ENCODE peak calls at places on chromosomes 12 and 14, in four cellular contexts. Z is kidney epithelial cell, S is PC-3, V is thyroid gland. K is an unnamed sample.

GRCh38 chr14:101224356-101225115 is 321.0 kb upstream of the RTL1 start:
- DNase-seq in V (no peak), S (no peak), Z (no peak), K (no peak)

GRCh38 chr12:1760566-1761382 is 59.6 kb upstream of the LRTM2 start:
- DNase-seq in S (no peak), Z (peak; percentile 82), V (no peak), K (no peak)

GRCh38 chr14:95098984-95099599 is 58.2 kb downstream of the DICER1 start:
- DNase-seq in Z (no peak), S (peak; percentile 65), V (peak; percentile 78), K (peak; percentile 17)

GRCh38 chr14:65453807-65454480 is 41.4 kb downstream of the FUT8 start:
- DNase-seq in Z (no peak), S (no peak), V (no peak), K (no peak)

GRCh38 chr14:98474900-98475299 is 797.1 kb downstream of the BCL11B start:
- DNase-seq in Z (no peak), V (no peak), S (no peak), K (no peak)

GRCh38 chr12:116456307-116456641 is 102.9 kb upstream of the MAP1LC3B2 start:
- DNase-seq in S (no peak), Z (no peak), V (no peak), K (no peak)

GRCh38 chr12:42450248-42450647 is 124.3 kb downstream of the PPHLN1 start:
- DNase-seq in V (no peak), S (peak; percentile 4), Z (no peak), K (no peak)

GRCh38 chr14:70889555-70889954 is 17.7 kb upstream of the PCNX1 start:
- DNase-seq in S (no peak), Z (no peak), V (no peak), K (no peak)

GRCh38 chr14:39368261-39368959 is 63.8 kb downstream of the FBXO33 start:
- DNase-seq in V (peak; percentile 74), S (peak; percentile 78), Z (no peak), K (peak; percentile 40)

GRCh38 chr14:78593949-78594348 is 423.8 kb downstream of the NRXN3 start:
- DNase-seq in Z (no peak), V (no peak), S (no peak), K (no peak)

GRCh38 chr14:32933943-32934890 is 4.5 kb upstream of the NPAS3 start:
- DNase-seq in S (peak; percentile 20), V (peak; percentile 30), Z (no peak), K (no peak)

GRCh38 chr12:118206107-118206412 is 70.1 kb downstream of the PEBP1 start:
- DNase-seq in V (no peak), S (no peak), Z (no peak), K (no peak)

GRCh38 chr12:63991036-63991547 is 146.6 kb downstream of the SRGAP1 start:
- DNase-seq in V (no peak), Z (no peak), S (no peak), K (no peak)

GRCh38 chr12:63150255-63151060 is 543 bp downstream of the AVPR1A start:
- DNase-seq in S (no peak), Z (no peak), V (peak; percentile 45), K (no peak)

GRCh38 chr14:69107407-69108003 is 45.4 kb downstream of the DCAF5 start:
- DNase-seq in Z (no peak), V (peak; percentile 48), S (peak; percentile 85), K (no peak)

GRCh38 chr14:29521526-29522137 is 406.0 kb downstream of the PRKD1 start:
- DNase-seq in V (no peak), S (peak; percentile 51), Z (no peak), K (no peak)

GRCh38 chr12:8078916-8079315 is 3.2 kb upstream of the NECAP1 start:
- DNase-seq in S (no peak), V (no peak), Z (no peak), K (no peak)

GRCh38 chr14:81427348-81428058 is 27.4 kb upstream of the STON2 start:
- DNase-seq in V (no peak), S (peak; percentile 11), Z (no peak), K (no peak)

GRCh38 chr14:51780006-51780692 is 80.3 kb upstream of the GNG2 start:
- DNase-seq in V (peak; percentile 78), Z (no peak), S (peak; percentile 85), K (no peak)
- H3K4me3 ChIP-seq in V (no peak overlapping the region), Z (no peak overlapping the region), S (peak overlapping the region; percentile 41), K (no peak overlapping the region)

DNA sequence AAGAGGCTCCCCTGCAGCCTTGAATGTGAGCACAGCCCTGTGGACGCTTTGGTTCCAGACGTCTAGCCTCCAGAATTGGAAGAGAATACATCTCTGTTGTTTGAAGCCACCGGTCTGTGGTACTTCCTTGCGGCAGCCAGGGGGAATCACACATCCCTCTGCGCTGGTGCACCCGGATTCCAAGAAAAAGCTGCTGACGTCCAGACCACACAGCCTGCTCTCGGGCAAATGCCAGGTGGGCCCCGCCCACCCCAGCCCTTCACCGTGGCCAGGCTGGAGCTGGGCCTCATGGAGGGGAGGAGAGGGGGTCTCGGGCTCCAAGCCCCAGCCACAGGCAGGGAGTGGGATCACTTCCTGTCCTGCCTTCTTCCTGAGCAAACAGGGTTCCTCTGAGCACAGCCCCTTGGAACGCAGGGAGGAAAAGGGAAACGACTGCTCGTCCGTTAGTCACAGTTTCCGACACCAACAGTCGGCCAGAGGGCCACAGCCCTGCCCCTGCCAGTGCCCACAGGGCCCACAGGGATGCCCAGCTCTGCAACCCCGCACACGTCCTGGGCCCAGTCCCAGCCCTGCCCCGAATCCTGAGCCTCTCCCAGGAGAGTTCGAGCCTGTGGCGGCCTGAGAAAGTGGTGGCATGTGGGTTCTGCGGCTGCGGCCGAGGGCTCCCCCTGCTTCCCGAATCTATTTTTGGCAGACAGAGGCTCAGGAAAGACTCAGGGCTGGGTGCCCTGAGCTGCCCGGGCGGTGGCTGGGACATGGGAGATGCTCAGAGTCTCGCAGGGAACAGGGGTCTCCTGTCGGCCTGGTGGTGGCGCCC is 85.3 kb downstream of the RFLNA start:
- DNase-seq in Z (no peak), V (no peak), S (peak; percentile 97), K (no peak)
- TF ChIP-seq CTCF in Z (peak; percentile 43), V (peak; percentile 15), S (peak; percentile 51), K (peak; percentile 64)

DNA sequence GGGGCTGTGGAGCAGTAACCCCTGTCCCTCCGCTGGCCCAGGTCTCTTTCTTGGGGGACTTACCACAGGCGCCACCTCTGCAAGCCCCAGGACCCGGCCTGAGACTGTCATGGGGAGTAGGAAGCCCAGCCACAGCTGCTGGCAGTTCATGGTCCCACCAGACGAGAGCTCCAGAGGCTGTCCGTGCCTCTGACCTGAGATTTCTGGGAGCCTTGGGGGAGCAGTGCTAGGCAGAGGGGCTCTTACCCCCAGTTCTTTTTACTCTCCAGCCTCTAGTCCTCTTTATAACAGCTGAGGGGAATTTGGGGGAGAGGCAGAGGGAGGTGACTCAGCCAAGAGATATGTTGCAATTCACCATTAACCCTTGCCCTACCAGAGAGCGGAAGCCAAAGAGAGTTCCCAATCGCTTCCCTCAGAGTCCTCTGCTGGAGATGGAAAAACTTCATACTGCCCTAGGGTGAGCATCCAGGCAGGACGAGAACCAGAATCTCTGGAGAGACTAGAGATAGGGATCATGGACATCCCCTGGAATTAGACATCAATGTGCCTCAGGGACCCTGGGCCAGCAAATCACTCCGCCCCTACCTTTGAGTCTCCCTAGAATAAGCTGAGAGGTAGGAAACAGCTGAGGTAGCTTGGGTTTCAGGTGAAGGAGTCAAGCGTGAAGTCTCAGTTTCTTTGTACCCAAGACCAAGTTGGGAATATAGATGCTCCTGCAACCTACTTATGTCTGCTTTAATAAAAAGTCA is at the start of gene MMP19:
- DNase-seq in Z (no peak), V (no peak), S (peak; percentile 55), K (peak; percentile 24)
- H3K4me3 ChIP-seq in Z (no peak within 1 kb of the TSS), V (no peak within 1 kb of the TSS), S (no peak within 1 kb of the TSS), K (peak within 1 kb of the TSS; percentile 67)

DNA sequence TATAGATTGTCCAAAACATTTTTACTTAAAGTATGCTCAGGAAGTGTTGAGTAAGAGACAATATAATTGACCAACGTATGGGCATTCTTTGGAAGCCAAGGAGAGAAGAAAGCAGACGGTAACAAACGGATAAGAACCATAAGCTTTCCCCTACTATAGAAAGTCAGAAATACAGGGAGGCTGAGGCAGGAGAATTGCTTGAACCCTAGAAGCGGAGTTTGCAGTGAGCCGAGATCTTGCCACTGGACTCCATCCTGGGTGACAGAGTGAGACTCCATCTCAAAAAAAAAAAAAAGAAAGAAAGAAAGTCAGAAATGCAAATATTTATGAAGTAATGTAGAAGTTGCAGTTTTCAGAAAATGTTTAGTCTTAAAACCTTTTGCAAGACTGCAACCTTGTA is 51.2 kb upstream of the PCED1B start:
- DNase-seq in V (no peak), Z (no peak), S (no peak), K (no peak)
- TF ChIP-seq CTCF in V (no peak), Z (no peak), S (no peak), K (no peak)

DNA sequence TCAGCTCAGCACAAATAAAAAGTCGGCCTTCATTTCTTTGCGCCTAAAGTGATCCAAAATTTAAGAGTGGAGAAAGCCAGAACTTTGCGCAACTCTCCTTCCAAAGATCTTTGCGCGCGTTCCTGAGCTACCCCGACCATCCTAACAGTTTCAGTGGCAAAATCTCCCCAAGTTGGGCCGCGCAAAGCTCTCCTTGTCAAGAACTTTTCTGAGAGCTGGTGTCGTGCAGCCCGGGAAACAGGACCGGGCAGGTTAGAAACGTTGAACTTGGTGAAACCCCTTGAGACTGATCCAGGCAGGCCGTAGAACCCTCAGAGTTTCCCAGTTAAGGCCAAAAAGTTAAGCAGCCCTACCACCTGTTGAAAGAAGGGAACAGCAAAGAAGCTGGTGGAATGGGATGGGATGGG is 984 bp downstream of the DBX2 start:
- DNase-seq in Z (no peak), S (no peak), V (no peak), K (no peak)
- H3K4me3 ChIP-seq in Z (no peak overlapping the region), S (no peak overlapping the region), V (no peak overlapping the region), K (no peak overlapping the region)